ENCODE peak calls at places on chromosomes 13 and 19, in eight cellular contexts. H, M, W, Z, V, N, E and K are unnamed samples.

GRCh38 chr13:74067818-74068217 is 66.4 kb downstream of the KLF12 start:
- DNase-seq in H (peak), M (no peak), W (no peak), Z (no peak), V (no peak), N (no peak), E (no peak), K (no peak)

GRCh38 chr19:34178276-34178614 is 5.9 kb downstream of the LSM14A start:
- DNase-seq in H (no peak), M (no peak), W (no peak), Z (no peak), V (no peak), N (no peak), E (no peak), K (no peak)

GRCh38 chr19:48619692-48620565 is 623 bp downstream of the SPHK2 start:
- DNase-seq in H (no peak), M (no peak), W (no peak), Z (no peak), V (no peak), N (no peak), E (no peak), K (no peak)

GRCh38 chr19:23116802-23117571 is at the start of gene ZNF730:
- DNase-seq in H (peak), M (peak), W (peak), Z (peak), V (peak), N (no peak), E (peak), K (peak)

GRCh38 chr13:43057653-43058317 is 34.4 kb downstream of the DNAJC15 start:
- DNase-seq in H (no peak), M (no peak), W (peak), Z (no peak), V (no peak), N (no peak), E (no peak), K (no peak)

GRCh38 chr13:60572003-60572792 is 175.2 kb downstream of the TDRD3 start:
- DNase-seq in H (peak), M (no peak), W (no peak), Z (no peak), V (no peak), N (no peak), E (no peak), K (no peak)

GRCh38 chr13:60134376-60134775 is 29.4 kb downstream of the DIAPH3 start:
- DNase-seq in H (no peak), M (no peak), W (no peak), Z (peak), V (no peak), N (no peak), E (no peak), K (no peak)

GRCh38 chr19:16931306-16931705 is 42.5 kb downstream of the F2RL3 start:
- DNase-seq in H (no peak), M (no peak), W (no peak), Z (no peak), V (no peak), N (no peak), E (no peak), K (no peak)

GRCh38 chr13:85586422-85586831 is 212.8 kb downstream of the SLITRK6 start:
- DNase-seq in H (peak), M (no peak), W (no peak), Z (no peak), V (no peak), N (no peak), E (no peak), K (no peak)

GRCh38 chr13:91950803-91951202 is 552.4 kb downstream of the GPC5 start:
- DNase-seq in H (no peak), M (no peak), W (no peak), Z (no peak), V (no peak), N (no peak), E (no peak), K (no peak)

GRCh38 chr19:40716031-40716654 is 543 bp downstream of the COQ8B start:
- DNase-seq in H (peak), M (no peak), W (no peak), Z (no peak), V (no peak), N (peak), E (peak), K (peak)

GRCh38 chr13:113252516-113252915 is 43.1 kb downstream of the CUL4A start:
- DNase-seq in H (no peak), M (no peak), W (no peak), Z (no peak), V (no peak), N (no peak), E (no peak), K (no peak)

GRCh38 chr13:97285221-97285955 is 63.3 kb downstream of the MBNL2 start:
- DNase-seq in H (no peak), M (no peak), W (no peak), Z (no peak), V (no peak), N (no peak), E (no peak), K (no peak)

GRCh38 chr19:31555634-31556215 is 206.5 kb upstream of the TSHZ3 start:
- DNase-seq in H (no peak), M (no peak), W (no peak), Z (no peak), V (no peak), N (no peak), E (no peak), K (no peak)
- TF ChIP-seq CTCF in H (no peak), M (no peak), W (no peak), Z (no peak), V (no peak), N (no peak), E (no peak), K (no peak)

GRCh38 chr13:99688776-99689175 is 187.5 kb downstream of the TM9SF2 start:
- DNase-seq in H (no peak), M (no peak), W (no peak), Z (no peak), V (no peak), N (no peak), E (no peak), K (no peak)

GRCh38 chr13:99691552-99691951 is 190.3 kb downstream of the TM9SF2 start:
- DNase-seq in H (no peak), M (no peak), W (no peak), Z (no peak), V (no peak), N (no peak), E (no peak), K (no peak)

GRCh38 chr13:99690426-99691189 is 189.3 kb downstream of the TM9SF2 start:
- DNase-seq in H (no peak), M (no peak), W (no peak), Z (no peak), V (no peak), N (no peak), E (no peak), K (no peak)

GRCh38 chr13:99687728-99688397 is 186.6 kb downstream of the TM9SF2 start:
- DNase-seq in H (no peak), M (no peak), W (no peak), Z (no peak), V (no peak), N (no peak), E (no peak), K (no peak)

GRCh38 chr13:99689955-99690354 is 188.7 kb downstream of the TM9SF2 start:
- DNase-seq in H (no peak), M (no peak), W (no peak), Z (no peak), V (no peak), N (no peak), E (no peak), K (no peak)
- H3K4me3 ChIP-seq in H (no peak), M (no peak), W (no peak), Z (no peak), V (no peak), N (no peak), E (no peak), K (no peak)

GRCh38 chr13:62625214-62625613 is 1209.6 kb upstream of the PCDH20 start:
- DNase-seq in H (no peak), M (no peak), W (no peak), Z (no peak), V (no peak), N (no peak), E (no peak), K (no peak)

GRCh38 chr13:62631124-62631523 is 1215.5 kb upstream of the PCDH20 start:
- DNase-seq in H (no peak), M (no peak), W (no peak), Z (no peak), V (no peak), N (no peak), E (no peak), K (no peak)

GRCh38 chr13:62629618-62630017 is 1214.0 kb upstream of the PCDH20 start:
- DNase-seq in H (no peak), M (no peak), W (no peak), Z (no peak), V (no peak), N (no peak), E (no peak), K (peak)

GRCh38 chr13:62627226-62627625 is 1211.6 kb upstream of the PCDH20 start:
- DNase-seq in H (no peak), M (no peak), W (no peak), Z (no peak), V (no peak), N (no peak), E (no peak), K (no peak)

DNA sequence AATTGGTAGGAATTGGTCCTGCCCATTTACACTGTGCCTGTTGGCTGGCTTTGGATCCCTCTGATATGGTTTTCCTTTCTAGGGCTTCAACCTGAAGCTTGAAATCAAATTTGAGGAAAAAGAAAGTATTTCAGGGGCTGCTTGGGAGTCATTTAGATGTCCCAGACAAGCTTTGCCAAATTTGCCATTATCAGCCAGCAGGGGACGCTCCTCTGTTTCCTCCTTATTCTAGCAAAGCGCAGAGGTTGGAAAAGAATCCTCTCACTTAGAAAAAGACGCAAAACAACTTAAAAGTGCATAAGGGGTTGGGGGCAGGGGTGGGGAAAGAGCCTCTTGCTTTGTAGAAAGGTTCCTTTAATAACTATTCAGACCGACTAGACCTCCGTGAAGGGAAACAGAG is 1211.1 kb upstream of the PCDH20 start:
- DNase-seq in H (no peak), M (no peak), W (no peak), Z (no peak), V (no peak), N (no peak), E (no peak), K (no peak)
- TF ChIP-seq CTCF in H (no peak), M (no peak), W (no peak), Z (peak), V (no peak), N (peak), E (peak), K (peak)

GRCh38 chr19:50759886-50760285 is 10.4 kb upstream of the GPR32 start:
- DNase-seq in H (peak), M (no peak), W (no peak), Z (no peak), V (no peak), N (peak), E (no peak), K (peak)
- H3K4me3 ChIP-seq in H (no peak), M (no peak), W (no peak), Z (no peak), V (no peak), N (no peak), E (no peak), K (no peak)

GRCh38 chr13:33958964-33959363 is 141.0 kb downstream of the RFC3 start:
- DNase-seq in H (no peak), M (no peak), W (no peak), Z (no peak), V (no peak), N (no peak), E (no peak), K (no peak)
- TF ChIP-seq CTCF in H (no peak), M (no peak), W (no peak), Z (no peak), V (no peak), N (no peak), E (no peak), K (no peak)